ENCODE peak calls at places on chromosome 18, in nine cellular contexts. One of them, this sample, is unnamed. For H3K4me1, the result is how much of the 10 kb centered on the place peaks cover.

GRCh38 chr18:77102246-77103040 is 30.1 kb downstream of the MBP start:
- DNase-seq in body of pancreas: no peak
- DNase-seq in transverse colon: no peak
- DNase-seq in thyroid gland: no peak
- DNase-seq in suprapubic skin: no peak
- DNase-seq in A549: no peak
- DNase-seq in tibial nerve: no peak
- DNase-seq in esophagus squamous epithelium: no peak
- DNase-seq in upper lobe of left lung: no peak
- DNase-seq in this sample: no peak

GRCh38 chr18:62331581-62332436 is 6.7 kb downstream of the TNFRSF11A start:
- DNase-seq in body of pancreas: no peak
- DNase-seq in transverse colon: no peak
- DNase-seq in thyroid gland: peak
- DNase-seq in suprapubic skin: no peak
- DNase-seq in A549: no peak
- DNase-seq in tibial nerve: peak
- DNase-seq in esophagus squamous epithelium: no peak
- DNase-seq in upper lobe of left lung: no peak
- DNase-seq in this sample: no peak

GRCh38 chr18:35672897-35673296 is 91.4 kb downstream of the GALNT1 start:
- DNase-seq in body of pancreas: no peak
- DNase-seq in transverse colon: peak
- DNase-seq in thyroid gland: no peak
- DNase-seq in suprapubic skin: no peak
- DNase-seq in A549: no peak
- DNase-seq in tibial nerve: no peak
- DNase-seq in esophagus squamous epithelium: no peak
- DNase-seq in upper lobe of left lung: no peak
- DNase-seq in this sample: no peak

GRCh38 chr18:35861367-35862114 is 110.9 kb upstream of the RMP24 start:
- DNase-seq in body of pancreas: no peak
- DNase-seq in transverse colon: no peak
- DNase-seq in thyroid gland: no peak
- DNase-seq in suprapubic skin: no peak
- DNase-seq in A549: no peak
- DNase-seq in tibial nerve: no peak
- DNase-seq in esophagus squamous epithelium: no peak
- DNase-seq in upper lobe of left lung: no peak
- DNase-seq in this sample: no peak

GRCh38 chr18:26863122-26863879 is 2.2 kb downstream of the AQP4 start:
- DNase-seq in body of pancreas: peak
- DNase-seq in transverse colon: peak
- DNase-seq in thyroid gland: peak
- DNase-seq in suprapubic skin: no peak
- DNase-seq in A549: peak
- DNase-seq in tibial nerve: no peak
- DNase-seq in esophagus squamous epithelium: no peak
- DNase-seq in upper lobe of left lung: peak
- DNase-seq in this sample: peak

GRCh38 chr18:957829-958228 is 53.2 kb downstream of the ADCYAP1 start:
- DNase-seq in body of pancreas: no peak
- DNase-seq in transverse colon: no peak
- DNase-seq in thyroid gland: no peak
- DNase-seq in suprapubic skin: no peak
- DNase-seq in A549: no peak
- DNase-seq in tibial nerve: no peak
- DNase-seq in esophagus squamous epithelium: no peak
- DNase-seq in upper lobe of left lung: no peak
- DNase-seq in this sample: no peak

GRCh38 chr18:25724997-25725396 is 365.4 kb downstream of the SS18 start:
- DNase-seq in body of pancreas: no peak
- DNase-seq in transverse colon: no peak
- DNase-seq in thyroid gland: no peak
- DNase-seq in suprapubic skin: no peak
- DNase-seq in A549: no peak
- DNase-seq in tibial nerve: no peak
- DNase-seq in esophagus squamous epithelium: no peak
- DNase-seq in upper lobe of left lung: no peak
- DNase-seq in this sample: no peak

GRCh38 chr18:35507192-35507591 is 9.4 kb upstream of the INO80C start:
- DNase-seq in body of pancreas: no peak
- DNase-seq in transverse colon: no peak
- DNase-seq in thyroid gland: no peak
- DNase-seq in suprapubic skin: no peak
- DNase-seq in A549: no peak
- DNase-seq in tibial nerve: no peak
- DNase-seq in esophagus squamous epithelium: no peak
- DNase-seq in upper lobe of left lung: no peak
- DNase-seq in this sample: no peak

GRCh38 chr18:57134564-57135211 is 12.2 kb upstream of the BOD1L2 start:
- DNase-seq in body of pancreas: no peak
- DNase-seq in transverse colon: no peak
- DNase-seq in thyroid gland: no peak
- DNase-seq in suprapubic skin: no peak
- DNase-seq in A549: no peak
- DNase-seq in tibial nerve: no peak
- DNase-seq in esophagus squamous epithelium: no peak
- DNase-seq in upper lobe of left lung: no peak
- DNase-seq in this sample: no peak

GRCh38 chr18:32735781-32736180 is 37.0 kb downstream of the KLHL14 start:
- DNase-seq in body of pancreas: no peak
- DNase-seq in transverse colon: no peak
- DNase-seq in thyroid gland: no peak
- DNase-seq in suprapubic skin: no peak
- DNase-seq in A549: no peak
- DNase-seq in tibial nerve: no peak
- DNase-seq in esophagus squamous epithelium: no peak
- DNase-seq in upper lobe of left lung: no peak
- DNase-seq in this sample: no peak

GRCh38 chr18:63264871-63265270 is 54.7 kb downstream of the BCL2 start:
- DNase-seq in body of pancreas: no peak
- DNase-seq in transverse colon: no peak
- DNase-seq in thyroid gland: peak
- DNase-seq in suprapubic skin: no peak
- DNase-seq in A549: no peak
- DNase-seq in tibial nerve: no peak
- DNase-seq in esophagus squamous epithelium: no peak
- DNase-seq in upper lobe of left lung: no peak
- DNase-seq in this sample: no peak

GRCh38 chr18:27862056-27862682 is 314.8 kb downstream of the CDH2 start:
- DNase-seq in body of pancreas: no peak
- DNase-seq in transverse colon: no peak
- DNase-seq in thyroid gland: no peak
- DNase-seq in suprapubic skin: no peak
- DNase-seq in A549: no peak
- DNase-seq in tibial nerve: no peak
- DNase-seq in esophagus squamous epithelium: no peak
- DNase-seq in upper lobe of left lung: no peak
- DNase-seq in this sample: no peak

GRCh38 chr18:76837071-76837470 is 14.7 kb downstream of the ZNF236 start:
- DNase-seq in body of pancreas: no peak
- DNase-seq in transverse colon: no peak
- DNase-seq in thyroid gland: no peak
- DNase-seq in suprapubic skin: no peak
- DNase-seq in A549: no peak
- DNase-seq in tibial nerve: no peak
- DNase-seq in esophagus squamous epithelium: no peak
- DNase-seq in upper lobe of left lung: no peak
- DNase-seq in this sample: no peak

GRCh38 chr18:36843784-36844183 is 14.9 kb downstream of the KIAA1328 start:
- DNase-seq in body of pancreas: no peak
- DNase-seq in transverse colon: no peak
- DNase-seq in thyroid gland: no peak
- DNase-seq in suprapubic skin: no peak
- DNase-seq in A549: no peak
- DNase-seq in tibial nerve: no peak
- DNase-seq in esophagus squamous epithelium: no peak
- DNase-seq in upper lobe of left lung: no peak
- DNase-seq in this sample: no peak

GRCh38 chr18:79566841-79567370 is 112.7 kb upstream of the CTDP1 start:
- DNase-seq in body of pancreas: no peak
- DNase-seq in transverse colon: no peak
- DNase-seq in thyroid gland: no peak
- DNase-seq in suprapubic skin: peak
- DNase-seq in A549: no peak
- DNase-seq in tibial nerve: no peak
- DNase-seq in esophagus squamous epithelium: no peak
- DNase-seq in upper lobe of left lung: peak
- DNase-seq in this sample: no peak

GRCh38 chr18:76399613-76400391 is 95.2 kb downstream of the ZNF516 start:
- DNase-seq in body of pancreas: no peak
- DNase-seq in transverse colon: no peak
- DNase-seq in thyroid gland: no peak
- DNase-seq in suprapubic skin: no peak
- DNase-seq in A549: no peak
- DNase-seq in tibial nerve: no peak
- DNase-seq in esophagus squamous epithelium: no peak
- DNase-seq in upper lobe of left lung: no peak
- DNase-seq in this sample: no peak

GRCh38 chr18:53153281-53153680 is 813.3 kb downstream of the DCC start:
- DNase-seq in body of pancreas: no peak
- DNase-seq in transverse colon: peak
- DNase-seq in thyroid gland: no peak
- DNase-seq in suprapubic skin: no peak
- DNase-seq in A549: peak
- DNase-seq in tibial nerve: no peak
- DNase-seq in esophagus squamous epithelium: no peak
- DNase-seq in upper lobe of left lung: no peak
- DNase-seq in this sample: no peak

GRCh38 chr18:23900979-23901378 is 113.6 kb upstream of the TTC39C start:
- DNase-seq in body of pancreas: no peak
- DNase-seq in transverse colon: no peak
- DNase-seq in thyroid gland: no peak
- DNase-seq in suprapubic skin: no peak
- DNase-seq in A549: no peak
- DNase-seq in tibial nerve: no peak
- DNase-seq in esophagus squamous epithelium: no peak
- DNase-seq in upper lobe of left lung: no peak
- DNase-seq in this sample: no peak

DNA sequence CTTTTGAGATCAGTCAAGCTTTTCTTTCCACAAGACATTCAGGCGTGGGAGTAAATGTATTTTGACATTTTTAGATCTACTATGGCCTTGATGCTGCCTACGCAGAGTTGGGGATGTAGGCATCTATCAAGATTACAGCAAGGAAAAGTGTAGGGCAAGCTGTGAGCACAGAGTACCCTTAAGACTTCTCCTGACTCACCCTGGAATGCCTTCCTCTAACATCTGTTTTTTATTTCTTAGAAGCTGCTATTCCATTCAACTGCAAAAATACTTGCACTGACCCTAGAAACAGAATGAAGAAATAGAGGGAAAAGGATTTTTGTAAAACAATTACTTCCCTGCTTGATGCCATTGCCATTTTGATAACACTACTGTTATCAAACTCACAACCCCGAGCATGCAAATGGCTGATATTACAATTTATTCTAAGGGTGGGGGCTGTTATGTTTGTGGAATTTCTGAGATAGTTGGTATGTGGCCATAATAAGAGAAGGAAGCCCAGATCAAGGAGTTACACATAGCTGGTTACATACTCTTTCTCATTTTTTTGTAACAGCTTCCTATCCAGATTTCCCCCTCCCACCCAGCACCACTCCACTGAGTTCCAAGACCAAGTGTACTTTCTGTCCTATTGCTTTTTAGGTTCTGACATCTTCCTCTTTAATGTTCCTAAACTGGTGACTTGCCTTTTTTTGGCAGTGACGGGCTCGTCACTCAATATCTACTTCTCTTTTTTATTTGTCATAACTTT is 5.9 kb upstream of the ROCK1 start:
- DNase-seq in body of pancreas: no peak
- DNase-seq in transverse colon: no peak
- DNase-seq in thyroid gland: no peak
- DNase-seq in suprapubic skin: no peak
- DNase-seq in A549: no peak
- DNase-seq in tibial nerve: no peak
- DNase-seq in esophagus squamous epithelium: no peak
- DNase-seq in upper lobe of left lung: no peak
- DNase-seq in this sample: no peak
- H3K27ac ChIP-seq in body of pancreas: no peak
- H3K27ac ChIP-seq in transverse colon: peak
- H3K27ac ChIP-seq in thyroid gland: no peak
- H3K27ac ChIP-seq in suprapubic skin: peak
- H3K27ac ChIP-seq in A549: no peak
- H3K27ac ChIP-seq in tibial nerve: peak
- H3K27ac ChIP-seq in esophagus squamous epithelium: peak
- H3K27ac ChIP-seq in upper lobe of left lung: peak
- H3K27ac ChIP-seq in this sample: no peak

GRCh38 chr18:22170421-22171262 is 1.3 kb downstream of the GATA6 start:
- DNase-seq in body of pancreas: peak
- DNase-seq in transverse colon: peak
- DNase-seq in thyroid gland: peak
- DNase-seq in suprapubic skin: no peak
- DNase-seq in A549: peak
- DNase-seq in tibial nerve: no peak
- DNase-seq in esophagus squamous epithelium: no peak
- DNase-seq in upper lobe of left lung: peak
- DNase-seq in this sample: peak
- TF ChIP-seq POLR2A in body of pancreas: no peak
- TF ChIP-seq POLR2A in transverse colon: no peak
- TF ChIP-seq POLR2A in thyroid gland: no peak
- TF ChIP-seq POLR2A in suprapubic skin: no peak
- TF ChIP-seq POLR2A in A549: no peak
- TF ChIP-seq POLR2A in tibial nerve: no peak
- TF ChIP-seq POLR2A in esophagus squamous epithelium: no peak
- TF ChIP-seq POLR2A in upper lobe of left lung: no peak
- TF ChIP-seq POLR2A in this sample: no peak

GRCh38 chr18:78399992-78400503 is 579.6 kb upstream of the SALL3 start:
- DNase-seq in body of pancreas: no peak
- DNase-seq in transverse colon: no peak
- DNase-seq in thyroid gland: no peak
- DNase-seq in suprapubic skin: peak
- DNase-seq in A549: no peak
- DNase-seq in tibial nerve: no peak
- DNase-seq in esophagus squamous epithelium: no peak
- DNase-seq in upper lobe of left lung: no peak
- DNase-seq in this sample: no peak
- H3K4me1 ChIP-seq in body of pancreas: under half
- H3K4me1 ChIP-seq in transverse colon: under half
- H3K4me1 ChIP-seq in thyroid gland: under half
- H3K4me1 ChIP-seq in suprapubic skin: under half
- H3K4me1 ChIP-seq in A549: under half
- H3K4me1 ChIP-seq in tibial nerve: under half
- H3K4me1 ChIP-seq in esophagus squamous epithelium: under half
- H3K4me1 ChIP-seq in upper lobe of left lung: under half
- H3K4me1 ChIP-seq in this sample: under half

DNA sequence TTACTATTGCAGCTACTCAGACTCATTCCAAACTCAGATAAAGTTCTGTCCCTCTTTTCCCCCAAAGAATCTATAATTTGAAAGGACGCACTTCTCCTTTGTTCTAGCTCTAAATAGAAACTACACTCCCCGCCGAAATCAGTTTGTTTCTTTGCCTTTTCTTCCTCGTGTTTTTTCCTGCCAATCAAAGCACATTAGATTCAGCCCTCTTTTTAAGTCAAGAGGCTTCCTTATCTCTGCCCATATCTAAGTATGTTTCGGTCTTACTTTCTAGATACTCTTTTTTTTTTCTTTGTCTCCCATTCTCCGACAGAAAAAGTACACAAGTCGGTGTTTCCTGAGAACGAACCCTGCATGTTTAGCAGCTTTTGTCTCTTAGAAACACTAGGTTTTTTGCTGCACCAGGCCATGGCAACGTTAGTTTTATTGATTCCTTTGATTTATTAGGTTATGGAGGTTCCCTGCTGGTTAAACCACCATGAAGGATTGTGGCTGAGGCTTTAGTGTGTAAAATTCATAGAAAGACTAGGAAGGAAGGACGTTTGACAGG is 9.5 kb upstream of the CD226 start:
- DNase-seq in body of pancreas: no peak
- DNase-seq in transverse colon: no peak
- DNase-seq in thyroid gland: no peak
- DNase-seq in suprapubic skin: no peak
- DNase-seq in A549: no peak
- DNase-seq in tibial nerve: no peak
- DNase-seq in esophagus squamous epithelium: no peak
- DNase-seq in upper lobe of left lung: no peak
- DNase-seq in this sample: no peak
- H3K27ac ChIP-seq in body of pancreas: no peak
- H3K27ac ChIP-seq in transverse colon: no peak
- H3K27ac ChIP-seq in thyroid gland: no peak
- H3K27ac ChIP-seq in suprapubic skin: no peak
- H3K27ac ChIP-seq in A549: no peak
- H3K27ac ChIP-seq in tibial nerve: no peak
- H3K27ac ChIP-seq in esophagus squamous epithelium: no peak
- H3K27ac ChIP-seq in upper lobe of left lung: no peak
- H3K27ac ChIP-seq in this sample: peak